ENCODE peak calls at places on chromosomes 16 and 17, in seven cellular contexts. N, W, F, E, K, S and V are unnamed samples.

GRCh38 chr16:25751230-25751629 is 59.5 kb downstream of the HS3ST4 start:
- DNase-seq in N (no peak), W (no peak), F (no peak), E (no peak), K (no peak), S (no peak), V (no peak)

GRCh38 chr17:34613064-34614019 is 34.0 kb downstream of the TMEM132E start:
- DNase-seq in N (no peak), W (no peak), F (no peak), E (peak), K (no peak), S (peak), V (no peak)

GRCh38 chr16:2783581-2784375 is 3.6 kb downstream of the PRSS33 start:
- DNase-seq in N (no peak), W (no peak), F (no peak), E (no peak), K (no peak), S (no peak), V (no peak)

GRCh38 chr16:88437367-88437964 is 15.6 kb upstream of the ZFPM1 start:
- DNase-seq in N (no peak), W (no peak), F (peak), E (peak), K (peak), S (peak), V (no peak)

GRCh38 chr17:27473748-27474609 is 17.7 kb downstream of the KSR1 start:
- DNase-seq in N (no peak), W (no peak), F (no peak), E (peak), K (peak), S (no peak), V (no peak)

GRCh38 chr16:70483426-70483825 is 29.0 kb downstream of the FCSK start:
- DNase-seq in N (no peak), W (no peak), F (no peak), E (no peak), K (no peak), S (no peak), V (no peak)

GRCh38 chr17:34909040-34909439 is 52.2 kb downstream of the CCT6B start:
- DNase-seq in N (no peak), W (no peak), F (no peak), E (no peak), K (no peak), S (no peak), V (no peak)

GRCh38 chr16:50303605-50304466 is 37.5 kb downstream of the ADCY7 start:
- DNase-seq in N (peak), W (no peak), F (peak), E (no peak), K (no peak), S (no peak), V (no peak)

GRCh38 chr16:54060599-54061355 is 225.8 kb downstream of the IRX3 start:
- DNase-seq in N (no peak), W (no peak), F (no peak), E (no peak), K (no peak), S (no peak), V (no peak)

GRCh38 chr17:80758793-80759673 is 214.4 kb downstream of the RPTOR start:
- DNase-seq in N (peak), W (no peak), F (peak), E (no peak), K (no peak), S (no peak), V (no peak)

GRCh38 chr16:85461814-85462404 is 151.2 kb upstream of the GSE1 start:
- DNase-seq in N (peak), W (no peak), F (peak), E (no peak), K (peak), S (peak), V (no peak)

GRCh38 chr17:30074726-30075125 is 41.9 kb upstream of the NSRP1 start:
- DNase-seq in N (no peak), W (no peak), F (no peak), E (no peak), K (no peak), S (no peak), V (no peak)

GRCh38 chr16:82011199-82011641 is at the start of gene SDR42E1:
- DNase-seq in N (peak), W (no peak), F (peak), E (peak), K (no peak), S (no peak), V (peak)

GRCh38 chr17:75152971-75153853 is 1.1 kb downstream of the JPT1 start:
- DNase-seq in N (peak), W (no peak), F (peak), E (no peak), K (no peak), S (peak), V (peak)

GRCh38 chr16:20519231-20519630 is 56.9 kb downstream of the ACSM2B start:
- DNase-seq in N (no peak), W (peak), F (no peak), E (no peak), K (no peak), S (no peak), V (no peak)

GRCh38 chr16:2001456-2002355 is 7.9 kb downstream of the ZNF598 start:
- DNase-seq in N (no peak), W (no peak), F (no peak), E (peak), K (no peak), S (no peak), V (peak)

GRCh38 chr17:27559506-27559931 is 71.5 kb upstream of the LGALS9 start:
- DNase-seq in N (no peak), W (no peak), F (peak), E (no peak), K (peak), S (no peak), V (no peak)

GRCh38 chr16:53465606-53466290 is 31.5 kb downstream of the RBL2 start:
- DNase-seq in N (no peak), W (no peak), F (peak), E (peak), K (no peak), S (no peak), V (no peak)

GRCh38 chr17:82820278-82821251 is 19.3 kb downstream of the ZNF750 start:
- DNase-seq in N (no peak), W (no peak), F (no peak), E (no peak), K (no peak), S (no peak), V (no peak)

GRCh38 chr16:65489531-65490023 is 367.7 kb upstream of the CDH11 start:
- DNase-seq in N (no peak), W (peak), F (no peak), E (no peak), K (no peak), S (no peak), V (no peak)

GRCh38 chr16:11801481-11802021 is 4.5 kb upstream of the ZC3H7A start:
- DNase-seq in N (no peak), W (no peak), F (no peak), E (no peak), K (no peak), S (no peak), V (no peak)

GRCh38 chr17:74890554-74890953 is 2.9 kb downstream of the FADS6 start:
- DNase-seq in N (no peak), W (no peak), F (no peak), E (no peak), K (no peak), S (no peak), V (no peak)

GRCh38 chr17:79609616-79610150 is 1.2 kb downstream of the RBFOX3 start:
- DNase-seq in N (no peak), W (no peak), F (no peak), E (no peak), K (no peak), S (peak), V (no peak)

GRCh38 chr17:79609175-79609589 is 1.7 kb downstream of the RBFOX3 start:
- DNase-seq in N (no peak), W (no peak), F (no peak), E (no peak), K (no peak), S (peak), V (no peak)

GRCh38 chr17:79608729-79609039 is 2.2 kb downstream of the RBFOX3 start:
- DNase-seq in N (no peak), W (no peak), F (no peak), E (no peak), K (no peak), S (no peak), V (no peak)

GRCh38 chr17:79606487-79606886 is 4.4 kb downstream of the RBFOX3 start:
- DNase-seq in N (no peak), W (no peak), F (no peak), E (no peak), K (no peak), S (no peak), V (no peak)

DNA sequence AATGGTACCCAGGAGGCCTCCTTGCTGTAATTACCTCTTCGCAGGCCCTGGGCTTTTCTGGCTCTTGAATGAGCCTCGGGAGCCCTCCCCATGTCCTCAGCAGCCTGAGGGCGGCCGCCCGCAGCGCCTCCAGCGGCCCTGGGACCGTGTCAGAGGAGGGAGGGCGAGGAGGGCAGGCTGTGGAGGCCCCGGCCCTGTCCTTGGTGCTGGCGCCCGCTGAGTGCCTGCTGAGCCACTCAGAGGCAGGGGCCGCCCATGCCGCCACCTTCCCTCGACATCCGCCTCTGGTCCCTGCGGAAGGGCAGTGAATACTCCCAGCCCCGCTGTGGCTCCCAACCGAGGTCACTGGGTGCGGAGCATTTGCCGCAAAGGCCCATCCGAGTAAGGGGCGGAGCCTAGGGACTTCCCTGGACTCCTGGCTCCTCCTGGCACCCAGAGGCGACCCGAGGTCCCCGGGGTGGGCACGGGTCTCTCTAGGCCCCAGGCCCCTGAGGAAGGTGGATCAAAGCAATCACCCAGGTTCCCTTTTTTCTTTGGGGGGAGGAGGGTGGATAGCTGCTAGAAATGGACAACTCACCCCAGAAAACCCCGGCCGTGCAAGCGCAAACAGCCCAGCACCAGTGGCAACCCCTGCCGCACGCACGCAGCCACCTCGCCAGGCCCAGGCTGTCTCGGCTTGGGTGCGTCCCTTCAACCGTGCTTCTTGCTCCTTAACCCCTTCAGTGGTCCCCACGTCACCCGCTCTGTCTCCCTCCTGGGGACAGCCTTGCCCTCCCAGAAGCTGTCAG is 2.7 kb downstream of the RBFOX3 start:
- DNase-seq in N (no peak), W (no peak), F (no peak), E (no peak), K (peak), S (peak), V (no peak)
- TF ChIP-seq CTCF in N (no peak), W (no peak), F (no peak), E (no peak), K (no peak), S (peak), V (no peak)

GRCh38 chr17:17443173-17443572 is 33.6 kb upstream of the MED9 start:
- DNase-seq in N (no peak), W (no peak), F (no peak), E (no peak), K (no peak), S (no peak), V (no peak)
- H3K27ac ChIP-seq in N (no peak), W (no peak), F (no peak), E (peak), K (no peak), S (no peak), V (no peak)

GRCh38 chr17:61353211-61353610 is 46.4 kb upstream of the TBX2 start:
- DNase-seq in N (no peak), W (no peak), F (no peak), E (no peak), K (no peak), S (no peak), V (no peak)

GRCh38 chr17:61352771-61353170 is 46.9 kb upstream of the TBX2 start:
- DNase-seq in N (no peak), W (no peak), F (no peak), E (no peak), K (no peak), S (peak), V (no peak)

GRCh38 chr17:61352408-61352770 is 47.3 kb upstream of the TBX2 start:
- DNase-seq in N (no peak), W (no peak), F (peak), E (no peak), K (no peak), S (no peak), V (no peak)

GRCh38 chr17:61353615-61354014 is 46.0 kb upstream of the TBX2 start:
- DNase-seq in N (no peak), W (no peak), F (no peak), E (no peak), K (no peak), S (no peak), V (no peak)

DNA sequence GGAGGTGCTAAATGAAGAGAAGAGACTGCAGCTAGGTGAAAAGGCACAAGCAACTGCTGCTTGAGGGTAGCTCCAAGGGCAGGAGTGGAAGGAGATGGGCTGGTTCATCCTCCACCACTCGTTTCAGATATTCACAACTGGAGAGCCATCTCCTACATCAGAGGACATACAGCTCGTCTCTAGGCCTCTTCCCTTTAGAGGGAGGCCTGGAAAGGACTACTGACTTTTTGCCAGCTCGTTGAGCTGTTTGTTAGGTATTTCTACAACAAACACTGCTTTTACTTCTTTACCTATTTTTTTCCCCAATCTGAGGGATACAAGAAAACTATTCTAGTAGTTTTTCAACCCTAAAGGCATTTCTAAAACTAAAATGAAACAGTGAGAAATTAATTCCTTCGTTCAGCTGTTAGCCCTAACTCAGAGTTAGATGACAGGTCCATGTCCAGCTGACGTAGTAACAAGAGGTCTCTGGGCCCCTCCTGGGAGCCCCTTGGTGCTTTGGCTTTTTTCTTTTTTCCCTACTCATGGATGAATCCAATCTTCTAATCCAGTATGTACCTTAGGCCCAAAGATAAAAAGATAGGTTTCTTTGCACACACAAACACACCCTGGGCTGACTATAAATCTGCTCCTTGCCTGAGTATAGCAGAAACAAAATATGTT is 47.8 kb upstream of the TBX2 start:
- DNase-seq in N (no peak), W (no peak), F (no peak), E (no peak), K (no peak), S (no peak), V (no peak)
- TF ChIP-seq CTCF in N (no peak), W (no peak), F (no peak), E (no peak), K (no peak), S (no peak), V (no peak)

GRCh38 chr17:42985225-42985624 is 4.9 kb downstream of the RUNDC1 start:
- DNase-seq in N (no peak), W (no peak), F (no peak), E (no peak), K (no peak), S (no peak), V (no peak)
- H3K27ac ChIP-seq in N (peak), W (peak), F (no peak), E (no peak), K (peak), S (no peak), V (no peak)

DNA sequence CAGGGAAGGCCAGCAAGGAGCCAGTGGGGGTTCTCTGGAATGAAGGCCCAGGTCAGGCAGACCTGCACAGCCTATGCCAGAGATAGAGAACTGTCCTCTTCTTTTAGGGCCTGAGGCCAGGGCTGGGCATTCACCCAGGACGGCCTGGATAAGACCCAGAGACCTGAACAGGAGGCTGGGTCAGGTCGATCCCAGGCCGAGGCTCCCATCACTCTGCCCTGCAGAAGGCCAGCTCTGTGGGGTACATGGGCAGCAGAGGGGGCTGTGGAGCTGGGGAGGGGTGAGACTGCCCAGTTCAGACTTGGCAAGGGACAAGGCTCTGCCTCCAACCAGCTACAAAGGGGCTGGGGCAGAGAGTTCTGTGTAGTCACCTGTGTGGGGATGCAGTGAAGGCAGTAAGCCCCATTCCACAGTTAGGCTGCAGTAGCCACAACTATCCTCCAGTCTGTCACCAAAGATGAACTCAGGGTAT is 14.6 kb downstream of the HSD11B2 start:
- DNase-seq in N (no peak), W (no peak), F (no peak), E (peak), K (peak), S (no peak), V (peak)
- TF ChIP-seq CTCF in N (no peak), W (no peak), F (no peak), E (no peak), K (no peak), S (no peak), V (peak)